ENCODE peak calls at places on chromosome 21, in seven cellular contexts. J is lung, F is tibial artery, X is spleen, L is endothelial cell, U is B cell, S is fibroblast of lung. Y is an unnamed sample.

GRCh38 chr21:32414579-32415358 is 2.3 kb downstream of the EVA1C start:
- DNase-seq in J (no peak), F (no peak), X (no peak), L (no peak), U (no peak), S (peak; percentile 70), Y (no peak)

GRCh38 chr21:17925900-17926299 is 106.7 kb upstream of the C21orf91 start:
- DNase-seq in J (no peak), F (no peak), X (no peak), L (peak; percentile 19), U (no peak), S (peak; percentile 48), Y (no peak)

GRCh38 chr21:25573409-25574206 is 33.7 kb downstream of the MRPL39 start:
- DNase-seq in J (no peak), F (no peak), X (no peak), L (no peak), U (no peak), S (peak; percentile 82), Y (no peak)

GRCh38 chr21:26469789-26470188 is 103.3 kb downstream of the CYYR1 start:
- DNase-seq in J (peak; percentile 33), F (no peak), X (no peak), L (no peak), U (no peak), S (peak; percentile 93), Y (no peak)

GRCh38 chr21:32772281-32773047 is 909 bp upstream of the PAXBP1 start:
- DNase-seq in J (no peak), F (no peak), X (peak; percentile 81), L (peak; percentile 7), U (peak; percentile 17), S (no peak), Y (no peak)

GRCh38 chr21:22842875-22843274 is 1844.7 kb downstream of the NCAM2 start:
- DNase-seq in J (no peak), F (no peak), X (no peak), L (no peak), U (no peak), S (no peak), Y (no peak)

GRCh38 chr21:29671728-29672127 is 268.1 kb downstream of the GRIK1 start:
- DNase-seq in J (no peak), F (no peak), X (no peak), L (no peak), U (no peak), S (no peak), Y (no peak)

GRCh38 chr21:15837603-15838002 is 107.8 kb downstream of the USP25 start:
- DNase-seq in J (no peak), F (no peak), X (no peak), L (no peak), U (no peak), S (peak; percentile 60), Y (no peak)

GRCh38 chr21:15953551-15954116 is 223.9 kb downstream of the USP25 start:
- DNase-seq in J (no peak), F (no peak), X (no peak), L (no peak), U (no peak), S (no peak), Y (no peak)

GRCh38 chr21:16372546-16372945 is 642.8 kb downstream of the USP25 start:
- DNase-seq in J (no peak), F (no peak), X (no peak), L (no peak), U (no peak), S (no peak), Y (no peak)

DNA sequence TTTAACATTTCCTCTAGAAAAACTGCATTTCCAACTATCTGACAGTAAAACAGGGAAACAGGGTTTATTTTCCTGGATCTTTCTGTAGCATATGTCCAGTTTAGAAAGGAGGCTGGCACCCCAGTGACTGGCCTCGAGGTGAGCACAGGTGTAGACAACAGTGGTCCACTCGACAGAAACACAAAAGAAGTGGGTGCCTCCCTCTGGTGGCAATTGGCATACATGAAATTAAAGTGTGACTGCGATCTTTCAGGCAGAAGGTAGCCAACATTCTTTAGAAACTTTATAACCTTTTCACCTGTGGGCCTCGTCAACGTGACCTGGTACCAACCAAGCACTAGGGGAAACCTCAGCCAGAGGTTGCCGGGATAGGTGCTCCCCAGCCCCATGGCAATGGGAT is 44.0 kb downstream of the PCP4 start:
- DNase-seq in J (no peak), F (no peak), X (no peak), L (no peak), U (no peak), S (no peak), Y (no peak)
- TF ChIP-seq CTCF in J (no peak), F (no peak), X (no peak), L (peak; percentile 22), U (no peak), S (no peak), Y (no peak)

GRCh38 chr21:41318218-41318617 is 1.6 kb downstream of the FAM3B start:
- DNase-seq in J (no peak), F (no peak), X (no peak), L (no peak), U (no peak), S (no peak), Y (no peak)

GRCh38 chr21:41321908-41322495 is 5.4 kb downstream of the FAM3B start:
- DNase-seq in J (no peak), F (no peak), X (no peak), L (no peak), U (no peak), S (no peak), Y (no peak)

GRCh38 chr21:41322496-41323382 is 6.1 kb downstream of the FAM3B start:
- DNase-seq in J (no peak), F (no peak), X (no peak), L (no peak), U (no peak), S (no peak), Y (no peak)

GRCh38 chr21:41319273-41319672 is 2.7 kb downstream of the FAM3B start:
- DNase-seq in J (no peak), F (no peak), X (no peak), L (no peak), U (no peak), S (no peak), Y (no peak)

GRCh38 chr21:41321211-41321907 is 4.8 kb downstream of the FAM3B start:
- DNase-seq in J (no peak), F (no peak), X (no peak), L (no peak), U (no peak), S (no peak), Y (no peak)
- TF ChIP-seq CTCF in J (no peak), F (no peak), X (no peak), L (no peak), U (no peak), S (no peak), Y (no peak)

GRCh38 chr21:45930792-45931191 is 50.8 kb upstream of the COL6A1 start:
- DNase-seq in J (no peak), F (no peak), X (no peak), L (no peak), U (no peak), S (no peak), Y (no peak)
- TF ChIP-seq CTCF in J (no peak), F (no peak), X (no peak), L (no peak), U (no peak), S (no peak), Y (no peak)

DNA sequence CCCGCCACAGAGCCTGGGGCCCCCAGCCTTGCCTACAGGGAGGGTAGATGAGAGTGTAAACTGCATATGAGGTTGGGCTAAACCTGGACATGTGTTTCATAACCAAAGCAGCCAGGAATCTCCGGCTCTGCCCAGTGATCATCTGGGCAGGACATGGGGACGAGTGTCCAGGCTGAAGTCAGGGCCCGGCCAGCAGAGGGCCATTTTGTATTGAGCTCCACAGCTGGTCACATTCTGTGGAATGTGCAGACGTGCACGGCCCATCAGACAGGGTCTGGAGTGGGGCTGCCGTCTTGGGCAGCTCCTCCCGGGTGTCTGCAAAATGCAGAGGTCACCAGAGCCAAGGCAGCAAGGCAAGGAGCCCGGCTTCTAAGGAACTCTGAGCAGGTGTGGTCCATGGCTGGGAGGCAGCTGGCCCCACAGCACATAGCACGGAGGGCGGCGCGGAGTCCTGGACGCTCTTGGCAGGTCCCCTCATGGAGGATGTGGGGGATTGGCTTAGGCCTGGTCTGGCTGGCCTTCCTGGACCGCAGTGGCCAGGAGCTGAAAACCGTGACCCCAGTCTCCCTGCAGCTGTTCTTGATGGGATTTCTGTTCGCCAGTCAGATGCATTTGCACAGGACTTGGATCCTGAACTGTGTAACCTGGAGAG is 6.3 kb downstream of the LRRC3 start:
- DNase-seq in J (no peak), F (no peak), X (no peak), L (peak; percentile 29), U (no peak), S (no peak), Y (no peak)
- TF ChIP-seq CTCF in J (no peak), F (no peak), X (no peak), L (peak; percentile 19), U (no peak), S (no peak), Y (no peak)

GRCh38 chr21:43362306-43362927 is 64.5 kb downstream of the SIK1 start:
- DNase-seq in J (no peak), F (peak; percentile 90), X (peak; percentile 95), L (peak; percentile 46), U (peak; percentile 92), S (peak; percentile 77), Y (peak; percentile 82)
- TF ChIP-seq CTCF in J (no peak), F (no peak), X (no peak), L (no peak), U (no peak), S (no peak), Y (no peak)

GRCh38 chr21:46325073-46325912 is 1.3 kb downstream of the PCNT start:
- DNase-seq in J (peak; percentile 43), F (peak; percentile 73), X (peak; percentile 92), L (peak; percentile 61), U (peak; percentile 64), S (peak; percentile 40), Y (peak; percentile 27)
- TF ChIP-seq CTCF in J (no peak), F (peak; percentile 14), X (no peak), L (no peak), U (peak; percentile 21), S (no peak), Y (no peak)

DNA sequence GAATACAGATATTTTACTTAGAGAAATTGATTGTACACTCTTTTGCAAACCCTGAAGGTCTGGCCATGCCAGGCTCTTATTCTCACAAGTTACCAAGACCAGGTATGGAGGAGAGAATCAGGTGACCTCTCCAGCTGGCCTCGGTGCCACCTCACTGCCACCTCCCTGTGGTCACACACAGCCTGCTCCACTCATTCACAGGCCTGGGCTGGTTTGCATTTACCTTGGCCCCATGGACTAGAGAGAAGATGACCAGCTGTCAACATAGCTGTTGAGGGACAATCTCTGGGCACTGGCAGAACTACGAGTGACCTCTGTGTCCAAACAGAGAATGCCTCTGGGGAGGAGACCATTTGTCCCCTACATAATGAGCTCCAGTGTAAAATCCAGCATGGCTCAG is 291.2 kb upstream of the RUNX1 start:
- DNase-seq in J (no peak), F (no peak), X (no peak), L (no peak), U (no peak), S (no peak), Y (no peak)
- TF ChIP-seq CTCF in J (no peak), F (no peak), X (no peak), L (no peak), U (no peak), S (no peak), Y (no peak)